ENCODE peak calls at places on chromosomes 1 and 21, in five cellular contexts. L is neural crest cell; V is left cardiac atrium; K is stimulated activated CD8-positive, alpha-beta memory T cell treated with anti-CD3 and anti-CD28 coated beads, Interleukin-7, amount 100 ng/mL, for 1 hour; R is renal cortical epithelial cell. U is an unnamed sample.
A peak's percentile ranks its signal among the peaks of the same experiment; 100 is the strongest.

GRCh38 chr1:168613689-168614655 is 37.6 kb downstream of the XCL1 start:
- DNase-seq in L (peak; percentile 17), V (peak; percentile 44), K (no peak), R (no peak), U (no peak)

GRCh38 chr1:17600313-17600712 is 60.8 kb downstream of the ARHGEF10L start:
- DNase-seq in L (no peak), V (no peak), K (no peak), R (no peak), U (no peak)

GRCh38 chr21:15826147-15826780 is 96.5 kb downstream of the USP25 start:
- DNase-seq in L (no peak), V (no peak), K (no peak), R (peak; percentile 76), U (peak; percentile 68)

GRCh38 chr1:156241311-156241811 is 623 bp upstream of the BGLAP start:
- DNase-seq in L (no peak), V (no peak), K (no peak), R (no peak), U (no peak)

GRCh38 chr1:103416681-103417318 is 108.7 kb upstream of the RNPC3 start:
- DNase-seq in L (no peak), V (no peak), K (no peak), R (no peak), U (no peak)

GRCh38 chr1:165896277-165896676 is 68.9 kb downstream of the UCK2 start:
- DNase-seq in L (no peak), V (peak; percentile 67), K (no peak), R (peak; percentile 52), U (no peak)

GRCh38 chr1:234606731-234607090 is 3.3 kb downstream of the IRF2BP2 start:
- DNase-seq in L (no peak), V (no peak), K (no peak), R (no peak), U (no peak)

GRCh38 chr1:85465791-85466134 is 804 bp upstream of the DDAH1 start:
- DNase-seq in L (no peak), V (no peak), K (no peak), R (no peak), U (no peak)

GRCh38 chr1:209850342-209850979 is 22.7 kb downstream of the UTP25 start:
- DNase-seq in L (peak; percentile 34), V (peak; percentile 33), K (no peak), R (peak; percentile 32), U (peak; percentile 61)

GRCh38 chr1:177077734-177078489 is 86.6 kb downstream of the ASTN1 start:
- DNase-seq in L (no peak), V (no peak), K (no peak), R (peak; percentile 72), U (no peak)

GRCh38 chr1:24745711-24746582 is 700 bp downstream of the CLIC4 start:
- DNase-seq in L (peak; percentile 22), V (peak; percentile 62), K (no peak), R (peak; percentile 77), U (no peak)

GRCh38 chr1:89995595-89996397 is 886 bp downstream of the ZNF326 start:
- DNase-seq in L (no peak), V (no peak), K (no peak), R (peak; percentile 27), U (peak; percentile 11)

GRCh38 chr1:22176258-22176657 is 33.4 kb upstream of the WNT4 start:
- DNase-seq in L (no peak), V (no peak), K (no peak), R (no peak), U (no peak)

GRCh38 chr1:176494436-176494835 is 31.5 kb downstream of the PAPPA2 start:
- DNase-seq in L (no peak), V (peak; percentile 29), K (no peak), R (no peak), U (no peak)